ENCODE peak calls at places on chromosomes 11 and 22, in five cellular contexts. T is foreskin keratinocyte; E is sciatic nerve; P is activated naive CD8-positive, alpha-beta T cell treated with anti-CD3 and anti-CD28 coated beads, Interleukin-2, amount 50 U/mL, for 16 hours; U is activated gamma-delta T cell treated with Interleukin-2 at 50 U/mL for 16 hours. G is an unnamed sample.

GRCh38 chr11:123351375-123351774 is 78.7 kb upstream of the GRAMD1B start:
- DNase-seq in T (no peak), E (no peak), P (no peak), U (no peak), G (no peak)

GRCh38 chr22:35761037-35761436 is 43.4 kb downstream of the APOL5 start:
- DNase-seq in T (no peak), E (no peak), P (no peak), U (no peak), G (no peak)

GRCh38 chr11:110079726-110080125 is 13.5 kb upstream of the ZC3H12C start:
- DNase-seq in E (no peak), U (no peak), P (no peak), T (no peak), G (no peak)

GRCh38 chr22:19994851-19995610 is 21.6 kb downstream of the ARVCF start:
- DNase-seq in P (no peak), T (no peak), E (no peak), U (no peak), G (no peak)

GRCh38 chr11:27013741-27014415 is 20.0 kb downstream of the FIBIN start:
- DNase-seq in P (no peak), T (peak), E (no peak), U (no peak), G (peak)

GRCh38 chr11:19772480-19772879 is 59.8 kb downstream of the NAV2 start:
- DNase-seq in P (no peak), E (no peak), U (no peak), T (no peak), G (no peak)

GRCh38 chr11:45993438-45994064 is 71.1 kb downstream of the LARGE2 start:
- DNase-seq in T (no peak), P (no peak), U (no peak), E (no peak), G (no peak)

GRCh38 chr11:10441021-10441523 is 14.0 kb upstream of the AMPD3 start:
- DNase-seq in T (no peak), E (no peak), P (no peak), U (no peak), G (no peak)

GRCh38 chr22:17725465-17725800 is 48.8 kb downstream of the BID start:
- DNase-seq in P (no peak), U (no peak), T (no peak), E (no peak), G (no peak)

GRCh38 chr11:130581631-130582030 is 133.2 kb downstream of the ADAMTS15 start:
- DNase-seq in E (no peak), T (no peak), P (no peak), U (no peak), G (no peak)

GRCh38 chr11:46389450-46390330 is 1.9 kb downstream of the CHRM4 start:
- DNase-seq in P (no peak), T (no peak), E (peak), U (no peak), G (peak)

GRCh38 chr11:7904910-7905309 is 26.2 kb downstream of the OR10A6 start:
- DNase-seq in E (no peak), T (no peak), U (no peak), P (no peak), G (no peak)

GRCh38 chr11:131681875-131682274 is 311.5 kb downstream of the NTM start:
- DNase-seq in T (no peak), U (no peak), E (no peak), P (no peak), G (no peak)

GRCh38 chr11:26985941-26986340 is 8.0 kb upstream of the FIBIN start:
- DNase-seq in U (no peak), E (no peak), T (no peak), P (no peak), G (no peak)

GRCh38 chr11:15651782-15652181 is 537.1 kb downstream of the INSC start:
- DNase-seq in E (no peak), U (no peak), P (no peak), T (no peak), G (no peak)

GRCh38 chr22:46359362-46359761 is 23.8 kb downstream of the TRMU start:
- DNase-seq in T (no peak), P (no peak), E (no peak), U (no peak), G (no peak)

GRCh38 chr11:10211470-10211869 is 82.5 kb downstream of the SBF2 start:
- DNase-seq in P (no peak), U (no peak), T (no peak), E (no peak), G (no peak)

GRCh38 chr11:36775157-36775556 is 177.1 kb upstream of the RAG2 start:
- DNase-seq in U (no peak), T (peak), P (no peak), E (no peak), G (peak)

GRCh38 chr22:20859615-20860014 is 808 bp downstream of the SNAP29 start:
- DNase-seq in P (no peak), U (no peak), T (no peak), E (no peak), G (no peak)

GRCh38 chr11:124761301-124762021 is 629 bp downstream of the ESAM start:
- DNase-seq in P (no peak), E (no peak), T (no peak), U (no peak), G (no peak)

GRCh38 chr11:130465259-130465658 is 16.8 kb downstream of the ADAMTS15 start:
- DNase-seq in U (no peak), T (no peak), P (no peak), E (no peak), G (no peak)

GRCh38 chr11:59281177-59281576 is 68.5 kb upstream of the MPEG1 start:
- DNase-seq in T (no peak), E (no peak), U (no peak), P (no peak), G (no peak)

GRCh38 chr22:22713416-22713815 is 69.0 kb downstream of the GGTLC2 start:
- DNase-seq in E (no peak), U (no peak), P (no peak), T (no peak), G (no peak)

GRCh38 chr22:36636916-36637315 is 66.6 kb downstream of the CACNG2 start:
- DNase-seq in U (no peak), P (no peak), T (no peak), E (no peak), G (no peak)

GRCh38 chr11:120172054-120172881 is 34.4 kb upstream of the TRIM29 start:
- DNase-seq in P (no peak), T (no peak), U (no peak), E (peak), G (peak)

GRCh38 chr11:100851584-100852152 is 164.6 kb downstream of the ARHGAP42 start:
- DNase-seq in P (no peak), U (no peak), E (no peak), T (peak), G (no peak)

GRCh38 chr11:2799881-2800654 is 85.5 kb downstream of the CDKN1C start:
- DNase-seq in U (no peak), T (no peak), E (peak), P (no peak), G (no peak)

G was measured in RWPE1.